ENCODE peak calls at places on chromosomes 5 and 9, in four cellular contexts. One of them, this sample, is unnamed.

GRCh38 chr9:120583958-120584369 is 4.0 kb upstream of the CDK5RAP2 start:
- DNase-seq in mesenchymal stem cell: peak; percentile 54
- DNase-seq in lung: no peak
- DNase-seq in tibial nerve: no peak
- DNase-seq in this sample: peak; percentile 84

GRCh38 chr5:61301820-61302563 is 30.1 kb upstream of the ZSWIM6 start:
- DNase-seq in tibial nerve: no peak
- DNase-seq in lung: peak; percentile 87
- DNase-seq in mesenchymal stem cell: peak; percentile 99
- DNase-seq in this sample: peak; percentile 99

GRCh38 chr5:14775857-14776256 is 95.7 kb downstream of the ANKH start:
- DNase-seq in mesenchymal stem cell: no peak
- DNase-seq in lung: peak; percentile 34
- DNase-seq in tibial nerve: peak; percentile 17
- DNase-seq in this sample: peak; percentile 60

GRCh38 chr5:27240791-27241190 is 202.4 kb upstream of the CDH9 start:
- DNase-seq in lung: no peak
- DNase-seq in mesenchymal stem cell: no peak
- DNase-seq in tibial nerve: no peak
- DNase-seq in this sample: no peak

GRCh38 chr5:60196382-60197113 is 303.0 kb upstream of the PDE4D start:
- DNase-seq in mesenchymal stem cell: peak; percentile 93
- DNase-seq in lung: no peak
- DNase-seq in tibial nerve: no peak
- DNase-seq in this sample: peak; percentile 83

GRCh38 chr9:120950421-120951388 is 24.1 kb upstream of the TRAF1 start:
- DNase-seq in mesenchymal stem cell: no peak
- DNase-seq in tibial nerve: no peak
- DNase-seq in lung: peak; percentile 45
- DNase-seq in this sample: no peak

GRCh38 chr9:92426501-92426900 is 2.2 kb upstream of the OMD start:
- DNase-seq in lung: no peak
- DNase-seq in tibial nerve: no peak
- DNase-seq in mesenchymal stem cell: no peak
- DNase-seq in this sample: no peak

GRCh38 chr9:120080781-120081180 is 499.2 kb downstream of the CDK5RAP2 start:
- DNase-seq in mesenchymal stem cell: no peak
- DNase-seq in lung: no peak
- DNase-seq in tibial nerve: no peak
- DNase-seq in this sample: no peak

GRCh38 chr9:120416816-120417427 is 163.0 kb downstream of the CDK5RAP2 start:
- DNase-seq in lung: no peak
- DNase-seq in mesenchymal stem cell: no peak
- DNase-seq in tibial nerve: no peak
- DNase-seq in this sample: no peak

GRCh38 chr5:119453045-119453383 is 717 bp downstream of the HSD17B4 start:
- DNase-seq in tibial nerve: no peak
- DNase-seq in lung: peak; percentile 78
- DNase-seq in mesenchymal stem cell: peak; percentile 59
- DNase-seq in this sample: peak; percentile 66

GRCh38 chr9:86324308-86324707 is 29.9 kb downstream of the TUT7 start:
- DNase-seq in mesenchymal stem cell: no peak
- DNase-seq in lung: no peak
- DNase-seq in tibial nerve: no peak
- DNase-seq in this sample: peak; percentile 69

GRCh38 chr5:75616286-75616810 is 5.1 kb downstream of the ANKDD1B start:
- DNase-seq in tibial nerve: no peak
- DNase-seq in lung: no peak
- DNase-seq in mesenchymal stem cell: peak; percentile 20
- DNase-seq in this sample: peak; percentile 58

GRCh38 chr5:108101105-108101504 is 280.8 kb downstream of the FBXL17 start:
- DNase-seq in tibial nerve: no peak
- DNase-seq in mesenchymal stem cell: no peak
- DNase-seq in lung: no peak
- DNase-seq in this sample: peak; percentile 33

GRCh38 chr9:123431581-123431980 is 75.6 kb downstream of the CRB2 start:
- DNase-seq in mesenchymal stem cell: no peak
- DNase-seq in tibial nerve: no peak
- DNase-seq in lung: no peak
- DNase-seq in this sample: no peak

GRCh38 chr5:169746147-169746694 is 109.1 kb downstream of the DOCK2 start:
- DNase-seq in lung: no peak
- DNase-seq in mesenchymal stem cell: no peak
- DNase-seq in tibial nerve: no peak
- DNase-seq in this sample: no peak

GRCh38 chr5:154857534-154858250 is 735 bp upstream of the CNOT8 start:
- DNase-seq in mesenchymal stem cell: peak; percentile 98
- DNase-seq in lung: peak; percentile 91
- DNase-seq in tibial nerve: peak; percentile 96
- DNase-seq in this sample: peak; percentile 97
- H3K4me3 ChIP-seq in mesenchymal stem cell: peak overlapping the region; percentile 89
- H3K4me3 ChIP-seq in lung: peak overlapping the region; percentile 74
- H3K4me3 ChIP-seq in tibial nerve: peak overlapping the region; percentile 72
- H3K4me3 ChIP-seq in this sample: peak overlapping the region; percentile 69

GRCh38 chr9:115668506-115668905 is 485.1 kb upstream of the PAPPA start:
- DNase-seq in tibial nerve: no peak
- DNase-seq in lung: no peak
- DNase-seq in mesenchymal stem cell: peak; percentile 90
- DNase-seq in this sample: peak; percentile 95
- H3K4me3 ChIP-seq in tibial nerve: no peak overlapping the region
- H3K4me3 ChIP-seq in lung: no peak overlapping the region
- H3K4me3 ChIP-seq in mesenchymal stem cell: no peak overlapping the region
- H3K4me3 ChIP-seq in this sample: no peak overlapping the region

DNA sequence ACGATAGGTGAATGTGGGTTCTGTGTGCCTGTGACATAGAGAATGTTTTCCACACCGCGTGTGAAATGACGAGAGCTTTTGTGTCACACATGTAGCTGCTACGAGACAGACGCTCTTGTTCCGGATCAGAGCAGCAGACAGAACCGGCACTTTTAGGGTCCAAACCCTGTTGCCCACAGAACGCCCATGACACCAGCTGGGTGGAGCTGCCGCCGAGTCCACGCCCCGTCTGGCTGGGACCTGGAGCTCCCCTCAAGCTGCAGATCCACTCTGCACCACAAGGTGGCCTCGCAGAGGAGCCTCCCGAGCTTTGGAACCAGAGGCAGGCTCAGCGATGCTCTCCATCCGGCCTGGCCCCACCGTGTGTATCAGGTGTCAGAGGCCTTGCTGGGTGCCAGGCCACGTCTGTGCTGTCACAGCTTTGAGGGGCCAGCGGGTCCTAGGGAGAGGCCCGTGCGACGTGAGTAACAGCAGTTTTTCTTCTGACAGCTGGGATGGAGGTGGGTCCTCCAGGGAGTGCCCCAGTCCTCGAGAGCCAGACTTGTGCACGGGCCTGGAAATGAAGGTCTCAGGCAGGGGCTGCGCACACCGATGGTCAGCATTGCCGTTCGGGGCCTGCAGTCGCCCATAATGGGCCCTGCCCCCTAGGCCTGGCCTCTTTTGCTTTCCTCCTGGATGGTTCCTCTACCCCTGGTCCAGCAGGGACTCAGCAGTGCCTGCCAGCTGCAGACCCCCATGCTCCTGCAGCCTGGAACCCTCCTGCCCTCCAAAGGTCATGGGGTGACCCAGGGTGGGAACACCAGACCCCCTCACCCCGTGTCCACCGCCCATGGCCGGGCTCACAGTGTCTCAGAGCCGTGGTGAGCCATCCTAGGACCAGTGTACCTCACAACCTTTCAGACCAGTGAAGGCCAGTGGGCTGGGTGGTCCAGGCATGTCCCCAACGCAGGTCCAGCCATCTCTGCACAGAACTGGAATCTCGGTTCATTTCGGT is 2.5 kb upstream of the LRRC14B start:
- DNase-seq in tibial nerve: peak; percentile 75
- DNase-seq in mesenchymal stem cell: peak; percentile 81
- DNase-seq in lung: peak; percentile 87
- DNase-seq in this sample: peak; percentile 81
- H3K4me3 ChIP-seq in tibial nerve: no peak overlapping the region
- H3K4me3 ChIP-seq in mesenchymal stem cell: peak overlapping the region; percentile 50
- H3K4me3 ChIP-seq in lung: no peak overlapping the region
- H3K4me3 ChIP-seq in this sample: peak overlapping the region; percentile 38

DNA sequence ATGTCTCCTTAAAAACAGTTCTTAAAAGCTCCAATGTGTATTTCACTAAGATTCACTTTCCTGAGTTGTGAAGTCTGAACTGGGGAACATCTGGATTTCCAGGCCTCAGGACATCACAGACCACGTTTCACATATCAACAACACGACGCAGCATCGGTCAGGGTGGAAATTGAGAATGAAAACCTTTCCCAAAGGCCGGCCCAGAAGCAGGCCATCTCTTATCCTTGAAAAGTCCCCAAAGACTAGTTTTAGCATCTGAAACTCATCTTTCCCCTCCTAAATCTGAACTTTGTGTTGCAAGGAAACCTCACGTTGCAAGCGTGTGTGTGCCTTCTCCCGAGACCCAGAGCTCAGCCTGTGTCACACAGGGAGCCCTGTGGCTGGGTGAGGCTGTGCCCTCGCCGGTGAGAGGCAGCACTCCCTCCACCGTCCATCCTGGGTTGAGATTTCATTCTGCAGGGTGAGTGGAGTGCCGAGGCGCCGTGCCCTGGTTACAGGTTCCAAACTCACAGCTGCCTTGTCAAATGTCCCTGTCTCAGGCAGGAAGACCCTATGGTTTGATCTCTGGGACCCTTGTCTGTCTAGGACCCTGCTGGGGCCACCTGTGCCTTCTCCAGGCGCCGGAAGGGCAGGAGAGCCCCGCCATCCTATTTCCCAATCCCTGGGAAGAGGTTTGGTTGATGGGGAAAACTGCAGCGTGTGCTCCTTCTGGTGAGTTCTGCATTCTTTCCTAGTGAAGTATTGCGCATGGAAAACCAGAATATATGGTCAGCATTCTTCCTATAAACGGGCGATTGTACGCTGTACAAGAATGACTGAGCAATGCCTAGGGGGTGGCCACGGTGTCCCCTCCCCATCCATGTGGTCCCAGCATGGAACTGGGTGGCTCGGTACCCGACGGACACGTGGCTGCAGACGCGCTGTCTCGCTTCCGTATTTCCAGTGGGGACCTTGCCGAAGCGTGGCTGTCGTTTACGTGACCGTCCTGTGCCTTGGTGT is 96.1 kb upstream of the COL5A1 start:
- DNase-seq in lung: no peak
- DNase-seq in mesenchymal stem cell: peak; percentile 95
- DNase-seq in tibial nerve: no peak
- DNase-seq in this sample: peak; percentile 84
- H3K4me3 ChIP-seq in lung: no peak overlapping the region
- H3K4me3 ChIP-seq in mesenchymal stem cell: peak overlapping the region; percentile 68
- H3K4me3 ChIP-seq in tibial nerve: peak overlapping the region; percentile 10
- H3K4me3 ChIP-seq in this sample: peak overlapping the region; percentile 22

This sample was measured in fibroblast of the aortic adventitia.